ENCODE peak calls at places on chromosome 4, in four cellular contexts. D, S, R and Y are unnamed samples.

GRCh38 chr4:55458164-55458563 is 62.4 kb downstream of the TMEM165 start:
- DNase-seq in D (no peak), S (no peak), R (no peak), Y (no peak)

GRCh38 chr4:147108409-147108808 is 162.7 kb upstream of the TTC29 start:
- DNase-seq in R (no peak), S (no peak), D (no peak), Y (no peak)

GRCh38 chr4:77695769-77696168 is 90.1 kb downstream of the CXCL13 start:
- DNase-seq in D (no peak), S (no peak), R (no peak), Y (no peak)

GRCh38 chr4:80931645-80932215 is 98.8 kb upstream of the BMP3 start:
- DNase-seq in S (no peak), D (no peak), R (no peak), Y (no peak)

GRCh38 chr4:20954541-20954940 is 254.3 kb downstream of the PACRGL start:
- DNase-seq in S (no peak), R (no peak), D (no peak), Y (no peak)

GRCh38 chr4:38752393-38752961 is 30.3 kb downstream of the TLR10 start:
- DNase-seq in S (no peak), R (peak), D (no peak), Y (no peak)

GRCh38 chr4:40334591-40335507 is at the start of gene CHRNA9:
- DNase-seq in D (no peak), R (no peak), S (no peak), Y (no peak)

GRCh38 chr4:4664234-4664633 is 122.4 kb upstream of the STX18 start:
- DNase-seq in R (no peak), S (no peak), D (no peak), Y (no peak)

GRCh38 chr4:88003261-88003660 is 4.2 kb upstream of the PKD2 start:
- DNase-seq in S (no peak), R (no peak), D (no peak), Y (no peak)

GRCh38 chr4:158461336-158461735 is 60.3 kb upstream of the RXFP1 start:
- DNase-seq in R (no peak), D (no peak), S (no peak), Y (no peak)

GRCh38 chr4:94171616-94172015 is 36.0 kb upstream of the SMARCAD1 start:
- DNase-seq in D (peak), R (no peak), S (peak), Y (no peak)

GRCh38 chr4:40576651-40577480 is 52.8 kb downstream of the RBM47 start:
- DNase-seq in D (no peak), R (peak), S (peak), Y (no peak)

GRCh38 chr4:82579932-82580331 is 18.1 kb upstream of the TMEM150C start:
- DNase-seq in D (no peak), R (no peak), S (no peak), Y (no peak)

GRCh38 chr4:138576684-138577083 is 334.5 kb upstream of the SLC7A11 start:
- DNase-seq in S (peak), D (peak), R (no peak), Y (no peak)

GRCh38 chr4:147578057-147578476 is 39.1 kb upstream of the TMEM184C start:
- DNase-seq in S (no peak), R (no peak), D (no peak), Y (no peak)

GRCh38 chr4:105236202-105236916 is 89.7 kb downstream of the TET2 start:
- DNase-seq in D (no peak), S (no peak), R (peak), Y (no peak)

DNA sequence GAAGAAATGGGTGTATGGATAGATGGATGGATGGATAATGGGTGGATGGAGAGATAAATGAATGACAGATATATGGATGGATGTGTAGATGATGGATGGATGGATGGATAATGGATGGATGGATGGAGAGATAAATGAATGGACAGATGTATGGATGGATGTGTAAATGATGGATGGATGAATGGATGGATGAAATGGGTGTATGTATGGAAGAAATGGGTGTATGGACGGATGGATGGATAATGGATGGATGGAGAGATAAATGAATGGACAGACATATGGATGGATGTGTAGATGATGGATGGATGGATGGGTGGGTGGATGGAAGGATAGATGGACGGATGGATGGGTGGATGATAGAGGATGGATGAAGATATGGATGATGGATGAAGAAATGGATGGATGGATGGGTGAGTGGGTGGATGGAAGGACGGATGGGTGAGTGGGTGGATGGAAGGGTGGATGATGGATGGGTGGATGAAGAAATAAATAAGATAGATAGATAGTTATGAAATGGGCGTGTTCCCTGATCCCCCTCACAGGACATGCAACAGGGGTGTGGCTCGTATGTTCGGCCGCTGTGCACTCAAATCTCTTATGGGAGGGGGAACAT is 91.1 kb upstream of the NKX1-1 start:
- DNase-seq in R (no peak), S (no peak), D (no peak), Y (no peak)
- TF ChIP-seq SPI1 in R (no peak), S (no peak), D (no peak), Y (no peak)

GRCh38 chr4:97720869-97721432 is 422.3 kb downstream of the STPG2 start:
- DNase-seq in D (no peak), S (no peak), R (no peak), Y (no peak)
- TF ChIP-seq SPI1 in D (no peak), S (no peak), R (no peak), Y (no peak)

GRCh38 chr4:156391297-156391653 is 437.6 kb upstream of the CTSO start:
- DNase-seq in D (no peak), R (no peak), S (no peak), Y (no peak)
- TF ChIP-seq SPI1 in D (no peak), R (no peak), S (no peak), Y (no peak)

DNA sequence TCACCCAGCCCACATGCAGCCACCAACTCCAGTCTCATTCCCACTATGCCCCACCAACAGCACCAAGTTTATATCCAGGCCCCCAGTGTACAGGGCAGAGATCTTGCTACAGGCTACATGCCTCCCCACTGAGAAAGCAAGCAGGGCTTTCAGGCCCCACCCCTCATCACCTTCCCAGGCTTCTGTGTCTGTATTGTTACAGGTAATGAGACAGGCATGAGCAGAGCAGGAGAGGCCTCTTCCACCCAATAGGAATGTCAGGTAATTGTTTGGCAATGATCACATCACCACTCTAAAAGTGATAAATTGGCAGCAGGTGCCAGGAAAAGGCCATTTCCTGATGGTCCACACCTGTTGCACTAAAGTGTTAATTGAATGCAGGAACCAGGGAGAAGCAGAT is 102.5 kb downstream of the ZNF518B start:
- DNase-seq in R (no peak), D (no peak), S (no peak), Y (no peak)
- TF ChIP-seq SPI1 in R (no peak), D (no peak), S (no peak), Y (no peak)

DNA sequence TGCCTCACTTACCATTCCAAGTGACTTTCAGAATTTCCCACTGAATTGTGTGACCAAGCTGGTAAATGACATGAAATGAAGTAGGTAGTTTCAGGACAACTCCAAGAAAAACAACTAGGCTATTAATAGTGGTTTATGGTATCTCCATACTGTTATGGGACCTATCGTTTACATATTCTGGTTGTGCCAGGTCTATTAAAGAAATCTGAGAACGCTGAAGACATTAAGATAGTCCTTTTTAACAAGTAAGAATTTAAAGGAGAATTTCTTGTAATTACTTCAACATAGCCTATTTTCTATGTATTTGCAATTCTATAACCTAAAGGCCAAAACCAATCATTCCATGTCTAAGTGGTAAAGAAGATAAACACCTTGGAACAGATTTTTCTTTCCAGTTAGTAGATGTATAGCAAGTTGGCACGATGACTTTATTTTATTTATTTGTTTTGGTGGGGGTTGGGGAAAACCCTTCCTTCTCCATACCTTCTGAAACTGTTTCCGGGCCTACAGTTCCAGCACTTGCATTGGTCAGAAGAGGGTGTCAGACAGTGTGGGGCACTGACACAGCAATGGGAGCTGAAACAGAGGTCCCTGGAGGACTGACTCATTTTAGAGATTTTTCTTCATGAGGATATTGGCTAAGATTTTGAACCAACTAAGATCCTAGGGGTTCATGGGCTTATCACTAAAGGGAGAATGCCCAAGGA is 7.6 kb upstream of the DCLK2 start:
- DNase-seq in D (no peak), R (no peak), S (no peak), Y (no peak)
- TF ChIP-seq SPI1 in D (no peak), R (no peak), S (no peak), Y (no peak)

DNA sequence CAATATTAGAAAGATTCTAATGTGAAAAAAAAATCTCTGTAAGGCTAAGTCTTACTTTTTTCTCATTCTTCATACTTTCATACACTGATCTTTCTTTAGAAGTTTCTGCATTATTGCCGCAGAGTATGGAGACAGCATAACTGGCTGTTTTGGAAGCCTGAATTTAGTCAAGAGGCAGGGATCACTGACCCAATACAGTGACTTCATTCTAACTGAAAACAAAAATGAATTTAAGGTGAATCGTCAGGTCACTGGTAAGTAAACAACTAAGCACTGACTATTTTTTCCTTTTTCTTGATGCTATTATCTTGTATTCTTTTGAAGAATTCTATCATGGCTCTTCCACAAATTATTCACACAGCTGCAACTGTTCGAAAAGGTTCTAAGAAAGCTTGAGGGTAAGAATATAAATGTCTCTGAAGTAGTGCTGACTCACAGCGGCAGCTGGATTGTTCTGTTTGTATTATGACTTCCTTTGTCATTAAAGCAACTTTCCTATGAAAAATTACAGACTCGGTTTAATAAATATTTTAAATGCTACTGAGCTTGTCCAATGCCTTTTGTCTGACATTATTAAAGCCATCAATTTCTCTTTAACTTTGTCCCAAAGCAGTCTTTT is 609.3 kb downstream of the FSTL5 start:
- DNase-seq in R (no peak), D (no peak), S (no peak), Y (no peak)
- TF ChIP-seq SPI1 in R (no peak), D (no peak), S (no peak), Y (no peak)

DNA sequence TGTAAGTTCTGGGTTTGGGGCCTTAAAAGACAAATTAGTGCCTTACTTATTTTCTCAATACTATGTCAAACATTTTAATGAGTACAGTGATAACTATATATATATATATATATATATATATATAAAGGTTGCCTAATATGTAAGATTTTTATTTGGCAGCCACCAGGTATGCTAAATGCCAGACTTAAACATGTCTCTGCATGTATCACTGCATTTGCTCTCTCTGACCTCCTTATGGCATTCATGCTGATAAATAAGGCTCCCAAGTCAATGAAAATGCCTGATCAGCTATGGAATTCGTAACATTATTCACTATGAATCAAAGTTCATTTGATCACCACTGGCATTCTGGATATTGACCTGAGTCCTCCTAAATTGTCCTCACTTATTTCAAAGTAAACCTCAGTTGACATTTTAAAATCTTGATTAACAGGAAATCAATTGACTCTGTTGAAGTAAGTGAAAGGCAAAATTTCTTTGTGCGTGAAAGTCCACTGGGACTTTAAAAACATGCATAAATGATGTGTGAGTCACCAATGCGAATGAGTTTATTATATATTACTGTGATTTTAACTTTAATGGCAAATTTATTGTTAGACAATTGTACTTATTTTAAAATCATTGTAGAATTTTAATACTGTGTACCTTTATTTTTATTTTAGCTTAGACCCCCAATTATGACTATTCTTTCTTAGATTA is 29.2 kb upstream of the AREG start:
- DNase-seq in D (no peak), R (no peak), S (no peak), Y (no peak)
- TF ChIP-seq SPI1 in D (no peak), R (no peak), S (no peak), Y (no peak)